ENCODE peak calls at places on chromosome 9, in six cellular contexts. One of them, this sample, is unnamed.

GRCh38 chr9:8863886-8864881 is 1064.6 kb upstream of the DMAC1 start:
- DNase-seq in OCI-LY7: no peak
- DNase-seq in tibial artery: no peak
- DNase-seq in Caco-2: no peak
- DNase-seq in astrocyte of the spinal cord: peak; percentile 59
- DNase-seq in mucosa of descending colon: no peak
- DNase-seq in this sample: peak; percentile 22

GRCh38 chr9:33867747-33868429 is 50.9 kb downstream of the UBE2R2 start:
- DNase-seq in OCI-LY7: peak; percentile 37
- DNase-seq in tibial artery: peak; percentile 80
- DNase-seq in Caco-2: no peak
- DNase-seq in astrocyte of the spinal cord: peak; percentile 28
- DNase-seq in mucosa of descending colon: no peak
- DNase-seq in this sample: peak; percentile 76

GRCh38 chr9:108416321-108416720 is 439.5 kb downstream of the ACTL7B start:
- DNase-seq in OCI-LY7: no peak
- DNase-seq in astrocyte of the spinal cord: peak; percentile 29
- DNase-seq in Caco-2: no peak
- DNase-seq in tibial artery: no peak
- DNase-seq in mucosa of descending colon: no peak
- DNase-seq in this sample: no peak

GRCh38 chr9:136545966-136546696 is at the start of gene NOTCH1:
- DNase-seq in tibial artery: peak; percentile 89
- DNase-seq in astrocyte of the spinal cord: peak; percentile 91
- DNase-seq in OCI-LY7: peak; percentile 91
- DNase-seq in Caco-2: peak; percentile 89
- DNase-seq in mucosa of descending colon: peak; percentile 94
- DNase-seq in this sample: peak; percentile 94

GRCh38 chr9:136798708-136799078 is 2.6 kb downstream of the CCDC183 start:
- DNase-seq in Caco-2: no peak
- DNase-seq in mucosa of descending colon: no peak
- DNase-seq in astrocyte of the spinal cord: no peak
- DNase-seq in tibial artery: no peak
- DNase-seq in OCI-LY7: no peak
- DNase-seq in this sample: no peak

GRCh38 chr9:108854094-108854493 is 1.7 kb downstream of the ACTL7B start:
- DNase-seq in mucosa of descending colon: no peak
- DNase-seq in OCI-LY7: no peak
- DNase-seq in tibial artery: no peak
- DNase-seq in astrocyte of the spinal cord: no peak
- DNase-seq in Caco-2: no peak
- DNase-seq in this sample: no peak

GRCh38 chr9:69822091-69822750 is 1.6 kb downstream of the CFAP95 start:
- DNase-seq in mucosa of descending colon: no peak
- DNase-seq in OCI-LY7: no peak
- DNase-seq in tibial artery: no peak
- DNase-seq in Caco-2: no peak
- DNase-seq in astrocyte of the spinal cord: peak; percentile 79
- DNase-seq in this sample: peak; percentile 44

GRCh38 chr9:95939472-95939871 is 64.0 kb downstream of the ERCC6L2 start:
- DNase-seq in astrocyte of the spinal cord: no peak
- DNase-seq in mucosa of descending colon: no peak
- DNase-seq in tibial artery: no peak
- DNase-seq in Caco-2: no peak
- DNase-seq in OCI-LY7: no peak
- DNase-seq in this sample: no peak

GRCh38 chr9:74760031-74760700 is 127.6 kb downstream of the TRPM6 start:
- DNase-seq in mucosa of descending colon: no peak
- DNase-seq in tibial artery: no peak
- DNase-seq in astrocyte of the spinal cord: peak; percentile 87
- DNase-seq in Caco-2: no peak
- DNase-seq in OCI-LY7: no peak
- DNase-seq in this sample: peak; percentile 77

GRCh38 chr9:77087506-77087905 is 68.1 kb downstream of the FOXB2 start:
- DNase-seq in Caco-2: no peak
- DNase-seq in tibial artery: no peak
- DNase-seq in OCI-LY7: no peak
- DNase-seq in astrocyte of the spinal cord: no peak
- DNase-seq in mucosa of descending colon: no peak
- DNase-seq in this sample: no peak

GRCh38 chr9:35856882-35857281 is 13.3 kb downstream of the OR13J1 start:
- DNase-seq in tibial artery: no peak
- DNase-seq in Caco-2: no peak
- DNase-seq in astrocyte of the spinal cord: no peak
- DNase-seq in OCI-LY7: no peak
- DNase-seq in mucosa of descending colon: no peak
- DNase-seq in this sample: no peak

GRCh38 chr9:20262611-20263010 is 359.7 kb downstream of the MLLT3 start:
- DNase-seq in mucosa of descending colon: no peak
- DNase-seq in Caco-2: no peak
- DNase-seq in tibial artery: no peak
- DNase-seq in OCI-LY7: no peak
- DNase-seq in astrocyte of the spinal cord: no peak
- DNase-seq in this sample: no peak

GRCh38 chr9:105994970-105995369 is 300.6 kb downstream of the TMEM38B start:
- DNase-seq in Caco-2: no peak
- DNase-seq in OCI-LY7: no peak
- DNase-seq in astrocyte of the spinal cord: no peak
- DNase-seq in mucosa of descending colon: no peak
- DNase-seq in tibial artery: no peak
- DNase-seq in this sample: no peak

GRCh38 chr9:106861585-106862114 is 1.3 kb upstream of the ZNF462 start:
- DNase-seq in OCI-LY7: no peak
- DNase-seq in Caco-2: no peak
- DNase-seq in astrocyte of the spinal cord: no peak
- DNase-seq in mucosa of descending colon: no peak
- DNase-seq in tibial artery: no peak
- DNase-seq in this sample: no peak

GRCh38 chr9:32251539-32251938 is 132.9 kb upstream of the ACO1 start:
- DNase-seq in astrocyte of the spinal cord: peak; percentile 49
- DNase-seq in mucosa of descending colon: no peak
- DNase-seq in tibial artery: no peak
- DNase-seq in OCI-LY7: peak; percentile 42
- DNase-seq in Caco-2: peak; percentile 54
- DNase-seq in this sample: peak; percentile 43

GRCh38 chr9:38101423-38101822 is 32.4 kb upstream of the SHB start:
- DNase-seq in Caco-2: no peak
- DNase-seq in mucosa of descending colon: no peak
- DNase-seq in OCI-LY7: no peak
- DNase-seq in astrocyte of the spinal cord: no peak
- DNase-seq in tibial artery: no peak
- DNase-seq in this sample: no peak

GRCh38 chr9:94176582-94176981 is 82.5 kb upstream of the ZNF169 start:
- DNase-seq in OCI-LY7: no peak
- DNase-seq in Caco-2: no peak
- DNase-seq in tibial artery: no peak
- DNase-seq in astrocyte of the spinal cord: no peak
- DNase-seq in mucosa of descending colon: no peak
- DNase-seq in this sample: no peak

GRCh38 chr9:70079364-70080103 is 35.9 kb downstream of the MAMDC2 start:
- DNase-seq in Caco-2: no peak
- DNase-seq in tibial artery: no peak
- DNase-seq in mucosa of descending colon: no peak
- DNase-seq in astrocyte of the spinal cord: no peak
- DNase-seq in OCI-LY7: no peak
- DNase-seq in this sample: peak; percentile 83

GRCh38 chr9:113876806-113877236 is 712 bp downstream of the ZNF618 start:
- DNase-seq in Caco-2: no peak
- DNase-seq in mucosa of descending colon: no peak
- DNase-seq in OCI-LY7: peak; percentile 48
- DNase-seq in tibial artery: no peak
- DNase-seq in astrocyte of the spinal cord: peak; percentile 50
- DNase-seq in this sample: peak; percentile 45

GRCh38 chr9:114059047-114059803 is 18.9 kb downstream of the AMBP start:
- DNase-seq in astrocyte of the spinal cord: no peak
- DNase-seq in mucosa of descending colon: no peak
- DNase-seq in tibial artery: peak; percentile 55
- DNase-seq in OCI-LY7: no peak
- DNase-seq in Caco-2: no peak
- DNase-seq in this sample: no peak

GRCh38 chr9:77023726-77024125 is 4.3 kb downstream of the FOXB2 start:
- DNase-seq in tibial artery: no peak
- DNase-seq in Caco-2: no peak
- DNase-seq in mucosa of descending colon: no peak
- DNase-seq in astrocyte of the spinal cord: no peak
- DNase-seq in OCI-LY7: no peak
- DNase-seq in this sample: no peak

GRCh38 chr9:77841739-77842386 is 189.7 kb downstream of the GNAQ start:
- DNase-seq in Caco-2: no peak
- DNase-seq in OCI-LY7: no peak
- DNase-seq in mucosa of descending colon: no peak
- DNase-seq in astrocyte of the spinal cord: no peak
- DNase-seq in tibial artery: no peak
- DNase-seq in this sample: no peak

GRCh38 chr9:97794666-97795065 is 58.4 kb upstream of the FOXE1 start:
- DNase-seq in astrocyte of the spinal cord: no peak
- DNase-seq in Caco-2: no peak
- DNase-seq in tibial artery: no peak
- DNase-seq in mucosa of descending colon: no peak
- DNase-seq in OCI-LY7: no peak
- DNase-seq in this sample: no peak

GRCh38 chr9:114033397-114034103 is 44.5 kb downstream of the AMBP start:
- DNase-seq in tibial artery: no peak
- DNase-seq in mucosa of descending colon: peak; percentile 48
- DNase-seq in Caco-2: no peak
- DNase-seq in OCI-LY7: peak; percentile 3
- DNase-seq in astrocyte of the spinal cord: peak; percentile 19
- DNase-seq in this sample: peak; percentile 16

GRCh38 chr9:35342221-35342620 is 147.7 kb upstream of the RUSC2 start:
- DNase-seq in OCI-LY7: no peak
- DNase-seq in tibial artery: no peak
- DNase-seq in astrocyte of the spinal cord: no peak
- DNase-seq in mucosa of descending colon: no peak
- DNase-seq in Caco-2: no peak
- DNase-seq in this sample: peak; percentile 15

GRCh38 chr9:98678244-98678842 is 30.4 kb downstream of the GABBR2 start:
- DNase-seq in tibial artery: no peak
- DNase-seq in Caco-2: no peak
- DNase-seq in mucosa of descending colon: no peak
- DNase-seq in astrocyte of the spinal cord: no peak
- DNase-seq in OCI-LY7: peak; percentile 34
- DNase-seq in this sample: no peak

GRCh38 chr9:75027187-75028107 is 646 bp downstream of the CARNMT1 start:
- DNase-seq in mucosa of descending colon: peak; percentile 82
- DNase-seq in astrocyte of the spinal cord: peak; percentile 46
- DNase-seq in tibial artery: peak; percentile 51
- DNase-seq in Caco-2: peak; percentile 36
- DNase-seq in OCI-LY7: peak; percentile 72
- DNase-seq in this sample: peak; percentile 64

DNA sequence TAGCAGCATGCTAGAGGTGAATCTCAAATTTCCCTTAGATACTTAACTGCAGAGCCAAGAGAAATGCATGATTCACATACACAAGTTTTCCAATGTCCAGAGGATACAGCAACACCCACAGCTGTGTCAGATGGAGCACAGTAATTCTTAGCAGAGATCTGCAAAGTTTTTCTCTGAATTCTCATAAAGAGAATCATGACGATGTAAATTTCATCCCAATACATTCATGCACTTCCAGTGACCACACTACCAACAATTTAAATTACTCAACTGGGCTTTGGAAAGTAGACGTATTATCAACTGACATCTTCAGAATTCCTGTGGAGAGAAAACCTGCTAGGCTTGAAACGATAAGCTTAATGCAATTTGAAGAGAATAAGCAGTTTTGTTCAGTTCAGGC is 378.8 kb upstream of the TLE4 start:
- DNase-seq in tibial artery: no peak
- DNase-seq in OCI-LY7: no peak
- DNase-seq in Caco-2: no peak
- DNase-seq in astrocyte of the spinal cord: peak; percentile 40
- DNase-seq in mucosa of descending colon: no peak
- DNase-seq in this sample: peak; percentile 77
- TF ChIP-seq CTCF in tibial artery: no peak
- TF ChIP-seq CTCF in OCI-LY7: no peak
- TF ChIP-seq CTCF in Caco-2: no peak
- TF ChIP-seq CTCF in astrocyte of the spinal cord: no peak
- TF ChIP-seq CTCF in mucosa of descending colon: no peak
- TF ChIP-seq CTCF in this sample: no peak

DNA sequence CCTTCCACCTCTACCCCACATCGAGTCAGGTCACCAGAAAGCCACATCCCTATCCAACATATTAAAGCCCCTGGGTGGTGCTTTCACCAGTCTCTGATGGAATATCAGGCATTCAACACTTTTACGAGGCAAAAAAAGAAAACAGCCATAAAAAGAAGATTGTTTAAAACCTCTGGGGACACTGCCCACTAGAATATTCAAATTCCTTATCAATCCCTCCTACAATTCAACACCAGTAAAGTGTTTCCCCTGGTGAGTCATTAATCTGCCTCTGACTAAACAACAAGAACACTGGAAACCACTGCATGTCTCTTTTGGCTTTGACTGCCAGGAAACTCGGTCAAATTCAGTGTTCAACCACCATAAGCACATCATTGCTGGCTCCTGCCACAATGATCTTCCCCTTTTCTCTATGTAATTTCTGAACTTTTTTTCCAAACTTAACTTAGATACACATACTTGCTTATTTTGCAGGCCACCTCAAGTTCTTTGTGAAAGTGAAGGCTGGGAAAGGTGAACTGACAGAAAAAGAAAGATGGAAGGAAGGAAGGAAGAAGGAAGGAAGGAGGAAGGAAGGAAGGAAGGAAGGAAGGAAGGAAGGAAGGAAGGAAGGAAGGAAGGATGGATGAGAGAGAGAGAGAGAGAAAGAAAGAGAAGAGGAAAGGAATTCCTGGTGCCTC is 105.3 kb downstream of the PAX5 start:
- DNase-seq in tibial artery: no peak
- DNase-seq in mucosa of descending colon: no peak
- DNase-seq in Caco-2: no peak
- DNase-seq in astrocyte of the spinal cord: peak; percentile 76
- DNase-seq in OCI-LY7: no peak
- DNase-seq in this sample: peak; percentile 56
- H3K4me3 ChIP-seq in tibial artery: no peak overlapping the region
- H3K4me3 ChIP-seq in mucosa of descending colon: no peak overlapping the region
- H3K4me3 ChIP-seq in Caco-2: no peak overlapping the region
- H3K4me3 ChIP-seq in astrocyte of the spinal cord: no peak overlapping the region
- H3K4me3 ChIP-seq in OCI-LY7: no peak overlapping the region
- H3K4me3 ChIP-seq in this sample: no peak overlapping the region

GRCh38 chr9:111740739-111741138 is 54.0 kb downstream of the SHOC1 start:
- DNase-seq in tibial artery: no peak
- DNase-seq in mucosa of descending colon: no peak
- DNase-seq in astrocyte of the spinal cord: no peak
- DNase-seq in Caco-2: no peak
- DNase-seq in OCI-LY7: no peak
- DNase-seq in this sample: no peak
- TF ChIP-seq CTCF in tibial artery: no peak
- TF ChIP-seq CTCF in mucosa of descending colon: no peak
- TF ChIP-seq CTCF in astrocyte of the spinal cord: no peak
- TF ChIP-seq CTCF in Caco-2: no peak
- TF ChIP-seq CTCF in OCI-LY7: no peak
- TF ChIP-seq CTCF in this sample: no peak

DNA sequence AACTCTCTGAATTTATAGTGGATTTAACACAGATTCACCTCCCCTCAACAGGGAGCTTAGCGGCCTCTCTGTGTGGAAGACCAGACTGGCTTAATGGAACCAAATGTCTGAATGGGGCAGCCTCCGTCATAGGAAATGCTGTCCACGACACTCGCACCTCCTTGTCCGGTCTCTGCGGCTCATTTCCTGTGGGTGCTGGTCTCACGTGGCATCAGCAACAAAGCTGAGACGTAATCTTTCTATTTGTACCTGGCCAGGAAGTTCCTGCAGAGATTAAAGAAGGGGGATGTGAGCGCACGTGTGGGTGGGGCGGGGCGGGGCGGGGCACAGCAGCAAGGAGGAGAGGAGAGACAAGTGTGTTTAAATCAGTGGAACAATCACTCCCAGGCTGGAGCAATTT is 132.0 kb upstream of the ASTN2 start:
- DNase-seq in Caco-2: no peak
- DNase-seq in OCI-LY7: no peak
- DNase-seq in astrocyte of the spinal cord: no peak
- DNase-seq in mucosa of descending colon: peak; percentile 29
- DNase-seq in tibial artery: no peak
- DNase-seq in this sample: no peak
- H3K4me3 ChIP-seq in Caco-2: no peak overlapping the region
- H3K4me3 ChIP-seq in OCI-LY7: no peak overlapping the region
- H3K4me3 ChIP-seq in astrocyte of the spinal cord: no peak overlapping the region
- H3K4me3 ChIP-seq in mucosa of descending colon: no peak overlapping the region
- H3K4me3 ChIP-seq in tibial artery: no peak overlapping the region
- H3K4me3 ChIP-seq in this sample: no peak overlapping the region